ENCODE peak calls at places on chromosomes 16 and 17, in nine cellular contexts. F is cardiac fibroblast, D is heart right ventricle, G is nephron progenitor cell, Q is astrocyte of the spinal cord, A is neural progenitor cell, O is tibial nerve, Z is hepatocyte, L is AG04450. E is an unnamed sample.
A peak's percentile ranks its signal among the peaks of the same experiment; 100 is the strongest.

GRCh38 chr16:19210175-19210924 is 42.3 kb downstream of the SYT17 start:
- DNase-seq in Q (peak; percentile 4), Z (peak; percentile 36), D (no peak), A (no peak), F (no peak), G (no peak), O (no peak), L (peak; percentile 20), E (no peak)

GRCh38 chr17:40022497-40022896 is 7.3 kb downstream of the CSF3 start:
- DNase-seq in L (no peak), D (no peak), Z (no peak), A (no peak), Q (no peak), G (no peak), F (no peak), O (no peak), E (no peak)

GRCh38 chr16:66399930-66400329 is 27.2 kb upstream of the BEAN1 start:
- DNase-seq in Z (no peak), O (no peak), A (peak; percentile 34), Q (no peak), D (peak; percentile 44), L (no peak), F (peak; percentile 81), G (peak; percentile 53), E (no peak)

GRCh38 chr16:87829988-87830672 is 39.2 kb downstream of the SLC7A5 start:
- DNase-seq in F (no peak), L (no peak), Q (no peak), A (no peak), D (no peak), G (no peak), Z (no peak), O (no peak), E (no peak)

GRCh38 chr17:45740553-45741330 is 43.4 kb upstream of the CRHR1 start:
- DNase-seq in G (peak; percentile 72), D (no peak), L (no peak), Q (peak; percentile 9), F (peak; percentile 6), A (peak; percentile 93), O (no peak), Z (peak; percentile 25), E (peak; percentile 2)

GRCh38 chr16:8869212-8869987 is 594 bp upstream of the CARHSP1 start:
- DNase-seq in G (peak; percentile 43), F (no peak), Q (no peak), A (peak; percentile 77), O (no peak), Z (peak; percentile 31), L (no peak), D (no peak), E (no peak)

GRCh38 chr17:59284317-59284716 is 47.1 kb upstream of the YPEL2 start:
- DNase-seq in F (no peak), A (no peak), D (no peak), Z (no peak), L (no peak), O (no peak), G (no peak), Q (no peak), E (no peak)

GRCh38 chr16:49953090-49953489 is 71.9 kb upstream of the CNEP1R1 start:
- DNase-seq in Z (no peak), A (no peak), D (no peak), Q (no peak), G (no peak), O (no peak), L (no peak), F (no peak), E (no peak)

GRCh38 chr16:3951861-3952332 is 71.4 kb upstream of the CREBBP start:
- DNase-seq in F (peak; percentile 55), O (peak; percentile 56), G (no peak), A (no peak), D (no peak), Z (no peak), Q (peak; percentile 55), L (no peak), E (peak; percentile 34)

GRCh38 chr16:78045865-78046581 is 23.7 kb downstream of the CLEC3A start:
- DNase-seq in D (peak; percentile 71), G (peak; percentile 99), A (peak; percentile 96), O (peak; percentile 6), F (peak; percentile 51), Q (peak; percentile 66), L (peak; percentile 4), Z (peak; percentile 94), E (peak; percentile 49)

GRCh38 chr17:63699638-63700527 is at the start of gene LIMD2:
- DNase-seq in Z (peak; percentile 62), O (no peak), Q (peak; percentile 32), F (peak; percentile 38), D (peak; percentile 69), A (peak; percentile 90), L (no peak), G (peak; percentile 83), E (peak; percentile 20)

DNA sequence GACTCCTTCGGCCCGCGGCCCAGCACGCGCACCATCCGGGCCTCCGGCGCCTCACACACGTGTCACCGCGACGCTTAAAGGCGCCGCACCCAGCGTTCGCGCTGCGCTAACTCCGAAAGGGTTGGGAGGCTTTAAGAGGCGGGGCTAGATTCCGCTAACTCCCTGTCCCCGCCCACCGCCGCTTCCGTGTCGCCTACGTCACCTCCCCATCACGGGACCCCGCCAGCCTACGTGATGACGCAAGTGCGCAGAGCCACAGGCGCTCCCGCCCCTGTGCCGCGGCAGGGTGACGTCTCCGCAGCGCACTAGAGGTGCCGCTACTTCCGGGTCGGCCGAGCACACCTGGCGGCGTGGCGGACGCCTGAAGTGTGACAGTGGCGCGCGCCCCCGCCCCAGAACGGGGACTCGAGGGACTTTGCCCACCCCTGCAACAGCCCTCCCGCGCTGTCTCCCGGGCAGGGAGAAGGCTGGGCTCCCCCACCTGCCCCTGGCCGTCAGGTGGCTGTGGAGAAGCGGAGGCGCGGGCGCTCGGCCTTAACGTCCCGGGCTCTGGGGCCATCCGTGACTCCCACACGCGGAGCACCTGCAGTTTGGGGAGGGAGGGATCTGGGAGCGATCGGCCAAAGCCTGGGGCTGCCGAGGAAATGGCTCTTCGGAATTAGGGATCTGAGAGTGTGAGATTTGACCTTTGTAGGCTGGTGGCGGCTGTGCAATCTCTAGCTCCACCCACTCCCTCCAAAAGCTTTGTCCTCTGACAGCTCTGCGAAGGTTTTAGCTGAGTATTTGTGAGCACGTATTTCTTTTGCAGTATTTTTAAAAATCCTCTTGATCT is at the start of gene USP36:
- DNase-seq in Q (peak; percentile 99), L (peak; percentile 97), D (peak; percentile 100), A (peak; percentile 100), F (peak; percentile 100), O (peak; percentile 100), Z (peak; percentile 100), G (peak; percentile 99), E (peak; percentile 98)
- TF ChIP-seq CTCF in Q (no peak), L (no peak), D (no peak), A (no peak), F (no peak), O (peak; percentile 2), Z (no peak), G (no peak), E (no peak)

GRCh38 chr16:29819506-29819905 is 756 bp upstream of the MVP start:
- DNase-seq in D (no peak), A (no peak), L (no peak), Z (no peak), F (no peak), O (no peak), G (no peak), Q (no peak), E (no peak)
- TF ChIP-seq CTCF in D (no peak), A (peak; percentile 4), L (no peak), Z (peak; percentile 25), F (no peak), O (no peak), G (no peak), Q (peak; percentile 35), E (no peak)

GRCh38 chr17:57946798-57947358 is 8.3 kb downstream of the CUEDC1 start:
- DNase-seq in D (peak; percentile 32), Z (peak; percentile 62), F (peak; percentile 66), L (peak; percentile 55), O (no peak), G (no peak), Q (peak; percentile 81), A (no peak), E (peak; percentile 63)

GRCh38 chr17:57948169-57948554 is 7.0 kb downstream of the CUEDC1 start:
- DNase-seq in A (no peak), Q (no peak), G (no peak), D (no peak), O (no peak), Z (no peak), L (no peak), F (peak; percentile 12), E (peak; percentile 16)

GRCh38 chr17:57949649-57950048 is 5.6 kb downstream of the CUEDC1 start:
- DNase-seq in D (no peak), G (no peak), O (no peak), Z (no peak), A (no peak), F (peak; percentile 40), L (no peak), Q (no peak), E (peak; percentile 29)

GRCh38 chr17:57947369-57947768 is 7.8 kb downstream of the CUEDC1 start:
- DNase-seq in G (no peak), F (no peak), Q (no peak), A (no peak), D (no peak), Z (no peak), L (no peak), O (no peak), E (no peak)

DNA sequence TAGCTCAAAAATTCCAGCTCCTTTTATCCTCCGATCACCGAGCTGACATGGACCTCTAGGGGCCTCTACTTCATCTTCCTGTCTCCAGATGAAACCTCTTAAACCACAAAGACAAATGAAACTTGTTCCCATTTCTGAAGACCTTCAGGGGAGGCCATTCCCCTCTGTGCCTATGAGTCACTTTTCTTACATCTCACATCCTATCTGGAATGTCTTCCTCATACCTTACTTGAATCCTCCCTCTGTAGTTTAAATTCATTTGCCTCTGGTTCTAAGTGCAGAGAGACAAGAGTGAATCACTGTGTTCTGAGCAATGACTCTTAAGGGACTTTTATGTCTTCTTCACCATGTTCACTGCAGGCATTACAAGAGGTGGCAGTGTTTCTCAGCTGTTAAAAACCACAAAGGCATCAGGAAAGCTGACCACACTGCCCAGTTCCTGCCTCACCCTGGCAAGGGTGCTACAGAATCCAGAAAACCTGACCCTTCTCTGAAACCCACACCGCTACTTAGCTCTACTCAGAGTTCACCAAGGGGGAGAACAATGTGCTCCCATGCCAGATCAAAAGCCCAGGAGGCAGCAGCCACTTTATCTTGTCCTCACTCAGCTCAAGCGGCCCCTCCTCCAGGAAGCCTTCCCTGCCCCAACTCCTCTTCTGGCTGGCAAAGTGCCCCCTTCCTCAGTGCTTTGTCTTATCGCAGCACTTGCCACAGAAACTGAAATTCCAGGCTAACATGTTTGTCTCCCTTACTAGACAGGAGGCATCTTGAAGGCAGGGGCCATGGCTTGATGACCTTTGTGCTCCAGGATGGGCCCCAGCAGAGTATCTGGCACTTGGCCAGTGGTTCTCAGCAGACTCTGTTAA is 6.4 kb downstream of the CUEDC1 start:
- DNase-seq in Q (peak; percentile 96), G (no peak), D (peak; percentile 30), Z (peak; percentile 70), L (peak; percentile 60), A (no peak), F (peak; percentile 82), O (no peak), E (peak; percentile 99)
- TF ChIP-seq CTCF in Q (no peak), G (no peak), D (no peak), Z (no peak), L (no peak), A (no peak), F (no peak), O (no peak), E (peak; percentile 26)

DNA sequence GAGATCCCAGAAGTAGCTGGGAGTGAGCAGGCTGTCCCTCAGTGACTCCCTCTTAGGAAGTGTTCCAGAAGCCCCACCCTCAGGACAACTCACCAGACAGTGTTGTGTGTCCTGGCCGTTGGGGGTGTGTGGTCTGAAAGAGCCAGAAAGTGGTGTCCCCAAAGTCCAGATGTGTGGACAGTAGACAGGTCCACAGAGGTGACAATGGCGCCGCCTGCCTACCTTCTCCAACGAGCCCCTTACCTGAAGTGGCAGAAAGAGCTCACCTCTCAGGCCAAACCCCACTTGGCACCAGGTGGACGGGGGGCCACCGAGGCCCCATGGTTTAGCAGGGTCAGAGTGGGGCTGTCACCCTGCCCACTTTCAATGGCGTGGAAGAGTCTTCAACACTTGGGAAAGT is 19.9 kb downstream of the C17orf100 start:
- DNase-seq in G (no peak), Q (no peak), L (no peak), F (no peak), Z (no peak), D (no peak), A (no peak), O (no peak), E (no peak)
- TF ChIP-seq CTCF in G (no peak), Q (no peak), L (no peak), F (no peak), Z (no peak), D (no peak), A (no peak), O (no peak), E (no peak)

E was measured in AG10803.